ENCODE peak calls at places on chromosomes 7 and 10, in four cellular contexts. One of them, this sample, is unnamed.
A peak's percentile ranks its signal among the peaks of the same experiment; 100 is the strongest.

GRCh38 chr7:95104739-95105138 is 197.3 kb downstream of the PPP1R9A start:
- DNase-seq in SK-N-SH: no peak
- DNase-seq in esophagus muscularis mucosa: no peak
- DNase-seq in prostate gland: peak; percentile 56
- DNase-seq in this sample: no peak

GRCh38 chr10:73910764-73911552 is at the start of gene PLAU:
- DNase-seq in SK-N-SH: peak; percentile 86
- DNase-seq in esophagus muscularis mucosa: no peak
- DNase-seq in prostate gland: peak; percentile 25
- DNase-seq in this sample: no peak

GRCh38 chr10:79436850-79437103 is 8.6 kb downstream of the ZCCHC24 start:
- DNase-seq in SK-N-SH: no peak
- DNase-seq in esophagus muscularis mucosa: no peak
- DNase-seq in prostate gland: no peak
- DNase-seq in this sample: no peak

GRCh38 chr7:141671705-141672496 is 30.1 kb downstream of the DENND11 start:
- DNase-seq in SK-N-SH: no peak
- DNase-seq in esophagus muscularis mucosa: no peak
- DNase-seq in prostate gland: no peak
- DNase-seq in this sample: no peak

GRCh38 chr10:88114368-88114767 is 250.9 kb downstream of the PTEN start:
- DNase-seq in SK-N-SH: peak; percentile 36
- DNase-seq in esophagus muscularis mucosa: peak; percentile 80
- DNase-seq in prostate gland: no peak
- DNase-seq in this sample: no peak

GRCh38 chr7:20602306-20602705 is 13.2 kb upstream of the ABCB5 start:
- DNase-seq in SK-N-SH: no peak
- DNase-seq in esophagus muscularis mucosa: no peak
- DNase-seq in prostate gland: no peak
- DNase-seq in this sample: no peak

GRCh38 chr10:93462881-93463280 is 19.3 kb downstream of the MYOF start:
- DNase-seq in SK-N-SH: no peak
- DNase-seq in esophagus muscularis mucosa: no peak
- DNase-seq in prostate gland: no peak
- DNase-seq in this sample: no peak

GRCh38 chr7:43592321-43592720 is 9.4 kb downstream of the STK17A start:
- DNase-seq in SK-N-SH: no peak
- DNase-seq in esophagus muscularis mucosa: no peak
- DNase-seq in prostate gland: no peak
- DNase-seq in this sample: no peak

GRCh38 chr7:57437581-57437980 is 12.4 kb upstream of the ZNF716 start:
- DNase-seq in SK-N-SH: no peak
- DNase-seq in esophagus muscularis mucosa: no peak
- DNase-seq in prostate gland: no peak
- DNase-seq in this sample: no peak

GRCh38 chr10:99528867-99529285 is 3.9 kb upstream of the NKX2-3 start:
- DNase-seq in SK-N-SH: no peak
- DNase-seq in esophagus muscularis mucosa: no peak
- DNase-seq in prostate gland: no peak
- DNase-seq in this sample: no peak

GRCh38 chr10:99525897-99526296 is 6.8 kb upstream of the NKX2-3 start:
- DNase-seq in SK-N-SH: no peak
- DNase-seq in esophagus muscularis mucosa: no peak
- DNase-seq in prostate gland: no peak
- DNase-seq in this sample: no peak

GRCh38 chr10:99528256-99528866 is 4.4 kb upstream of the NKX2-3 start:
- DNase-seq in SK-N-SH: no peak
- DNase-seq in esophagus muscularis mucosa: no peak
- DNase-seq in prostate gland: no peak
- DNase-seq in this sample: no peak

GRCh38 chr10:99526861-99527504 is 5.8 kb upstream of the NKX2-3 start:
- DNase-seq in SK-N-SH: peak; percentile 20
- DNase-seq in esophagus muscularis mucosa: no peak
- DNase-seq in prostate gland: no peak
- DNase-seq in this sample: no peak

GRCh38 chr10:99527526-99528255 is 5.1 kb upstream of the NKX2-3 start:
- DNase-seq in SK-N-SH: peak; percentile 39
- DNase-seq in esophagus muscularis mucosa: no peak
- DNase-seq in prostate gland: no peak
- DNase-seq in this sample: no peak
- TF ChIP-seq POLR2AphosphoS5 in SK-N-SH: no peak
- TF ChIP-seq POLR2AphosphoS5 in esophagus muscularis mucosa: no peak
- TF ChIP-seq POLR2AphosphoS5 in prostate gland: no peak
- TF ChIP-seq POLR2AphosphoS5 in this sample: no peak

GRCh38 chr10:129942936-129943724 is 20.9 kb downstream of the EBF3 start:
- DNase-seq in SK-N-SH: no peak
- DNase-seq in esophagus muscularis mucosa: no peak
- DNase-seq in prostate gland: no peak
- DNase-seq in this sample: no peak
- H3K27ac ChIP-seq in SK-N-SH: no peak overlapping the region
- H3K27ac ChIP-seq in esophagus muscularis mucosa: no peak overlapping the region
- H3K27ac ChIP-seq in prostate gland: no peak overlapping the region
- H3K27ac ChIP-seq in this sample: no peak overlapping the region

DNA sequence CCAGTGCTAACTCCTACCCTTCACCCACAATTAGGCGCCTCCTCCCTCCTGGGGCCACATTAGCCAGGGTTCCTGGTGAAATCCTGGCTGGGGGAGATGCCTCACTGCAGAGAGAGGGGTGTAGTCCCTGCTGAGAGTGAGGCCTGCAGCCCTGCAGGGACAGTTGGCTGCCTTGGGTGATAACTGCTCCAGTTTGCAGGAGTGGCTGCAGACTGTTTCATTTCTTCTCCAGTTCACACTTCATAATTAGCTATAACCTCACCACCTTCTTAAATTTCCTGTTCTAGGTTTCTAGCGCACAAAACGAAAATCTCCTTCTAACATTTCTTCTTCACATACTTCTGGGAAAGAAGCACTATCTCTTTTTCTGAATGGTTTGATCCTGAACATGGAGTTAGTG is 15.3 kb upstream of the JAZF1 start:
- DNase-seq in SK-N-SH: no peak
- DNase-seq in esophagus muscularis mucosa: no peak
- DNase-seq in prostate gland: no peak
- DNase-seq in this sample: no peak
- TF ChIP-seq POLR2AphosphoS5 in SK-N-SH: no peak
- TF ChIP-seq POLR2AphosphoS5 in esophagus muscularis mucosa: no peak
- TF ChIP-seq POLR2AphosphoS5 in prostate gland: no peak
- TF ChIP-seq POLR2AphosphoS5 in this sample: no peak

GRCh38 chr7:46960974-46961373 is 620.9 kb downstream of the TNS3 start:
- DNase-seq in SK-N-SH: no peak
- DNase-seq in esophagus muscularis mucosa: no peak
- DNase-seq in prostate gland: no peak
- DNase-seq in this sample: no peak

GRCh38 chr7:46969303-46970130 is 612.4 kb downstream of the TNS3 start:
- DNase-seq in SK-N-SH: no peak
- DNase-seq in esophagus muscularis mucosa: no peak
- DNase-seq in prostate gland: no peak
- DNase-seq in this sample: no peak

DNA sequence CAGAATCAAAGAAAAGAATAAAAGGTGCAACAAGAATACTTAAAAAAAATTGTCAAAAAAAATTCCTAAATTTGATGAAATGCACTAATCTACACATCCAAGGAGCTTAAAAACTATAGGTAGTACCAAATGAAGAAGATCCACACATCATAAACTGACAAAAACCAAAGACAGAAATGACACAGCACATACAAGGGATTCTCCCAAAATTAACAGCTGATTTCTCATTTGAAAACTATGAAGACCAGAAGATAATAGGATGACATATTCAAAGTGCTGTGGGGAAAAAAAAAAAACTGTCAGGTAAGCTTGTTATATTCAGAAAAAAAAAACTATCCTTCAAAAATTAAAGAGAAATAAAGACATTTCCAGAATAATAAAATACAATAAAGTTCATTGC is 618.2 kb downstream of the TNS3 start:
- DNase-seq in SK-N-SH: no peak
- DNase-seq in esophagus muscularis mucosa: no peak
- DNase-seq in prostate gland: no peak
- DNase-seq in this sample: no peak
- H3K27ac ChIP-seq in SK-N-SH: no peak overlapping the region
- H3K27ac ChIP-seq in esophagus muscularis mucosa: no peak overlapping the region
- H3K27ac ChIP-seq in prostate gland: no peak overlapping the region
- H3K27ac ChIP-seq in this sample: no peak overlapping the region